ENCODE peak calls at places on chromosomes 11 and 22, in nine cellular contexts. H is aorta, B is psoas muscle, C is gastrocnemius medialis, A is suprapubic skin, J is mammary epithelial cell, U is lower lobe of right lung, N is upper lobe of right lung, D is colonic mucosa. Q is an unnamed sample. For H3K9me3 and H3K27me3, the result is how much of the 10 kb centered on the place peaks cover.

GRCh38 chr11:130516175-130516867 is 67.9 kb downstream of the ADAMTS15 start:
- DNase-seq in D (no peak), U (no peak), A (no peak), C (no peak), H (no peak), N (no peak), B (no peak), J (no peak), Q (no peak)

GRCh38 chr22:25208743-25209505 is 9.3 kb downstream of the CRYBB3 start:
- DNase-seq in N (no peak), B (no peak), U (no peak), D (no peak), H (no peak), A (no peak), J (no peak), C (no peak), Q (no peak)

GRCh38 chr11:94597896-94598295 is 30.7 kb downstream of the PIWIL4 start:
- DNase-seq in B (no peak), D (no peak), N (no peak), U (no peak), A (no peak), C (no peak), H (no peak), J (no peak), Q (no peak)

GRCh38 chr11:29208117-29208516 is 808.7 kb downstream of the KCNA4 start:
- DNase-seq in U (no peak), A (no peak), N (no peak), B (no peak), C (no peak), H (no peak), D (no peak), J (no peak), Q (no peak)

GRCh38 chr22:26057731-26058130 is 111.5 kb upstream of the SEZ6L start:
- DNase-seq in N (no peak), A (no peak), D (no peak), H (no peak), J (no peak), U (no peak), B (no peak), C (no peak), Q (no peak)

GRCh38 chr11:119195680-119196079 is 10.4 kb downstream of the NHERF4 start:
- DNase-seq in C (no peak), A (no peak), U (peak), D (peak), B (no peak), H (peak), N (peak), J (peak), Q (peak)

GRCh38 chr11:4095509-4096230 is 1.1 kb downstream of the RRM1 start:
- DNase-seq in A (no peak), J (peak), B (no peak), D (no peak), C (no peak), U (no peak), H (no peak), N (no peak), Q (no peak)

GRCh38 chr11:114209343-114209742 is 86.9 kb upstream of the NNMT start:
- DNase-seq in D (no peak), C (no peak), H (no peak), N (no peak), A (no peak), J (no peak), B (no peak), U (no peak), Q (no peak)

GRCh38 chr11:42013656-42014201 is 554.3 kb upstream of the LRRC4C start:
- DNase-seq in U (no peak), J (peak), N (no peak), B (no peak), H (no peak), C (no peak), A (no peak), D (no peak), Q (no peak)

GRCh38 chr11:124987096-124987495 is 33.1 kb downstream of the CCDC15 start:
- DNase-seq in D (no peak), N (no peak), C (no peak), A (no peak), B (no peak), U (no peak), J (no peak), H (no peak), Q (no peak)

GRCh38 chr11:36540998-36541397 is 26.8 kb upstream of the RAG1 start:
- DNase-seq in J (peak), U (no peak), C (peak), N (no peak), A (no peak), H (no peak), B (no peak), D (peak), Q (peak)

GRCh38 chr22:19767427-19768380 is 7.1 kb downstream of the TBX1 start:
- DNase-seq in D (no peak), N (no peak), C (no peak), B (peak), A (no peak), J (no peak), H (no peak), U (no peak), Q (no peak)

GRCh38 chr22:22536916-22537315 is 16.8 kb upstream of the ZNF280A start:
- DNase-seq in D (no peak), J (no peak), A (no peak), N (no peak), U (no peak), H (no peak), B (no peak), C (no peak), Q (no peak)

GRCh38 chr11:121757480-121758125 is 304.8 kb upstream of the SORL1-AS1 start:
- DNase-seq in D (no peak), U (no peak), J (peak), B (no peak), C (no peak), A (no peak), N (no peak), H (no peak), Q (no peak)

GRCh38 chr11:35304393-35304790 is 115.0 kb downstream of the SLC1A2 start:
- DNase-seq in B (no peak), D (no peak), J (peak), H (no peak), A (no peak), C (no peak), N (no peak), U (no peak), Q (peak)

GRCh38 chr11:43937434-43938411 is 4.7 kb upstream of the C11orf96 start:
- DNase-seq in U (no peak), N (no peak), B (no peak), C (no peak), H (peak), D (no peak), A (peak), J (peak), Q (no peak)

GRCh38 chr11:55714982-55715888 is 53.2 kb downstream of the OR4C6 start:
- DNase-seq in B (no peak), H (no peak), A (no peak), U (no peak), D (no peak), C (no peak), J (no peak), N (no peak), Q (peak)

GRCh38 chr11:130148927-130149326 is 10.7 kb upstream of the ST14 start:
- DNase-seq in A (no peak), C (no peak), B (no peak), U (no peak), H (no peak), N (no peak), J (no peak), D (no peak), Q (no peak)

GRCh38 chr22:38696606-38697005 is 4.1 kb downstream of the JOSD1 start:
- DNase-seq in U (no peak), J (peak), D (no peak), N (no peak), H (no peak), C (no peak), A (no peak), B (no peak), Q (peak)

GRCh38 chr11:3865388-3866193 is 10.1 kb downstream of the STIM1 start:
- DNase-seq in J (peak), A (no peak), N (no peak), C (no peak), H (no peak), B (no peak), D (no peak), U (no peak), Q (no peak)

GRCh38 chr11:101721270-101721669 is 137.5 kb upstream of the TRPC6 start:
- DNase-seq in B (no peak), J (peak), D (no peak), U (no peak), H (no peak), C (no peak), N (no peak), A (no peak), Q (peak)

GRCh38 chr22:38824587-38824986 is 19.2 kb downstream of the NPTXR start:
- DNase-seq in H (peak), D (peak), U (peak), C (no peak), J (peak), A (no peak), N (no peak), B (no peak), Q (peak)

GRCh38 chr11:18754308-18754707 is 28.3 kb upstream of the IGSF22 start:
- DNase-seq in A (no peak), H (no peak), N (no peak), D (no peak), J (peak), C (no peak), B (no peak), U (no peak), Q (peak)

GRCh38 chr22:38834215-38834953 is 9.4 kb downstream of the NPTXR start:
- DNase-seq in J (no peak), B (peak), H (peak), C (no peak), U (peak), N (peak), D (no peak), A (no peak), Q (no peak)

GRCh38 chr22:38273135-38273761 is 438 bp upstream of the TMEM184B start:
- DNase-seq in J (no peak), C (no peak), B (no peak), N (no peak), A (no peak), H (no peak), D (no peak), U (no peak), Q (no peak)

GRCh38 chr11:120694706-120695105 is 183.2 kb downstream of the GRIK4 start:
- DNase-seq in B (no peak), C (no peak), N (no peak), J (no peak), A (no peak), D (no peak), U (no peak), H (no peak), Q (no peak)

GRCh38 chr11:64086263-64086938 is 50.7 kb downstream of the FLRT1 start:
- DNase-seq in A (no peak), J (no peak), C (peak), N (no peak), H (no peak), B (peak), D (peak), U (no peak), Q (no peak)

GRCh38 chr11:111871693-111872161 is 346 bp upstream of the ALG9 start:
- DNase-seq in H (no peak), B (no peak), D (no peak), J (no peak), A (no peak), U (no peak), N (no peak), C (no peak), Q (no peak)

GRCh38 chr22:47355776-47356432 is 593.5 kb downstream of the TBC1D22A start:
- DNase-seq in B (peak), D (no peak), C (no peak), N (no peak), U (no peak), H (no peak), A (no peak), J (no peak), Q (no peak)
- H3K9me3 ChIP-seq in B (under half), D (under half), C (under half), N (under half), U (under half), H (under half), A (under half), J (under half), Q (under half)

GRCh38 chr11:69840371-69841169 is 21.4 kb upstream of the FGF3 start:
- DNase-seq in D (no peak), H (peak), C (no peak), A (no peak), N (no peak), B (no peak), U (peak), J (peak), Q (peak)
- H3K27me3 ChIP-seq in D (under half), H (under half), C (under half), A (under half), N (under half), B (under half), U (under half), J (under half), Q (under half)

GRCh38 chr22:28903719-28904118 is 20.3 kb downstream of the ZNRF3 start:
- DNase-seq in D (no peak), B (no peak), H (peak), N (no peak), A (no peak), C (no peak), U (no peak), J (no peak), Q (no peak)
- H3K4me3 ChIP-seq in D (no peak), B (no peak), H (no peak), N (no peak), A (no peak), C (no peak), U (no peak), J (no peak), Q (no peak)

DNA sequence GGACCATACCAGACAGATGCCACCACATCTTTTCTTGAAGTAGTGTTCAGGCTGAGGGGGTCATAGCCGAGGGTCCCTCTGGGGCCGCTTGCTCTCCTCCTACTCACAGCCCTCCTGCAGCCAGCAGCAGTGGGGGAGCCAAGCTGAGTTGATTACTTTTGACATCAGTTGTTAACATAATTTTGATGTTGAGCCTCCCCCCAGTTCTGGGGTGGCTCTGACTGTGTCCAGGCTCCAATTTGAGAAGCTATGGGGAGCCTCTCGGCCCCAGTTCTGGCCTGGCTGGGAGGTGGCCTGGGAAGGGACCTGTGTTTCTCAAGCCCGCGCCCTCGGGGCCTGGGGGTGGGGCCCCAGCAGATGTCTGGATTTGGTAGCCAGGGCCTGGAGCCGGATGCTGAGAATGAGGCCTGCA is 48.0 kb downstream of the KCNQ1OT1 start:
- DNase-seq in J (no peak), A (peak), N (peak), B (peak), U (no peak), H (no peak), D (no peak), C (no peak), Q (no peak)
- H3K9me3 ChIP-seq in J (under half), A (under half), N (under half), B (under half), U (under half), H (under half), D (under half), C (under half), Q (under half)

DNA sequence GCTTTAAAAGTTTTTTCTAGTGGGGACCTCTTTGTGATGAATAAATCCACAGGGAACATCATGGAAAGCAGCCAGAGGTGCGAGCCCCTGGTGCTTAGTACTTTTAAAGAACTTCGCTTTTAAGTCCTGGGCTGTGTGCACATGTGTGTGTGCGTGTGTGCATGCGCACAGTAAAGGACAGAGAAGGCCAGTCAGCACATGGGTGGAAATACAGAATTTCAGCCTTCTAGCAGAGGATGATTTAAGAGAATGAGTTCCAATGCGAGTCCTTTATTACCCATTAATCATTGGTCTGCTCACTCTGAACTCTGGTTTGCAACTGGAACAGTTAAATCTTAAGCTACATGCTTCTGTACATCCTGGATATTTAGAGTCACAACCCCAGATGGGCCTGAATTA is 18.9 kb downstream of the TEAD1 start:
- DNase-seq in H (no peak), U (no peak), N (no peak), C (peak), D (no peak), B (no peak), A (no peak), J (no peak), Q (no peak)
- H3K27me3 ChIP-seq in H (under half), U (under half), N (under half), C (under half), D (under half), B (under half), A (under half), J (under half), Q (under half)

DNA sequence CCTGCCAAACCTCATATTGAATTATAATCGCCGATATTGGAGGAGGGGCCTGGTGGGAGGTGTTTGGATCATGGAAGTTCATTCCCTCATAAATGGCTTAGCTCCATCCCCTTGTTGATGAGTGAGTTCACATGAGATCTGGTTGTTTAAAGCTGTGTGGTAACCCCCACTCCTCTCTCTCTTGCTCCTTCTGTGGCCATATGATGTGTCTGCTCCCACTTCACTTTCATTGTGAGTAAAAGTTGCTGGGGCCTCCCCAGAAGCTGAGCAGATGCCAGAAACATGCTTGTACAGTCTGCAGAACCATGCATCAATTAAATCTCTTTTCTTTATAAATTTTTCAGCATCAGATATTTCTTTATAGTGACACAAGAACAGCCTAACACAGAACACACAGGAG is 929.0 kb upstream of the FAT3 start:
- DNase-seq in N (no peak), H (no peak), C (no peak), U (no peak), B (no peak), A (no peak), D (no peak), J (no peak), Q (no peak)
- H3K4me3 ChIP-seq in N (no peak), H (no peak), C (no peak), U (no peak), B (no peak), A (no peak), D (no peak), J (no peak), Q (no peak)

GRCh38 chr22:35883028-35883620 is 145.5 kb downstream of the RBFOX2 start:
- DNase-seq in A (no peak), H (no peak), C (peak), D (no peak), B (no peak), N (no peak), J (peak), U (no peak), Q (peak)
- H3K9me3 ChIP-seq in A (under half), H (under half), C (under half), D (under half), B (under half), N (under half), J (under half), U (under half), Q (under half)

GRCh38 chr11:128544625-128545024 is 42.7 kb downstream of the ETS1 start:
- DNase-seq in N (no peak), J (no peak), C (no peak), U (no peak), A (no peak), H (no peak), B (no peak), D (no peak), Q (no peak)
- H3K27me3 ChIP-seq in N (under half), J (under half), C (under half), U (under half), A (under half), H (under half), B (under half), D (under half), Q (under half)

GRCh38 chr11:60831143-60831500 is 10.8 kb upstream of the CCDC86 start:
- DNase-seq in C (peak), U (peak), B (peak), A (peak), H (peak), D (peak), N (peak), J (peak), Q (peak)

GRCh38 chr11:60825790-60826189 is 16.1 kb upstream of the CCDC86 start:
- DNase-seq in U (no peak), N (no peak), C (no peak), J (no peak), A (no peak), H (no peak), B (peak), D (no peak), Q (no peak)

GRCh38 chr11:60834742-60835141 is 7.2 kb upstream of the CCDC86 start:
- DNase-seq in H (no peak), D (no peak), J (no peak), N (no peak), C (no peak), B (no peak), A (no peak), U (no peak), Q (no peak)

GRCh38 chr11:60831501-60832079 is 10.3 kb upstream of the CCDC86 start:
- DNase-seq in U (no peak), B (no peak), J (peak), H (no peak), D (no peak), C (no peak), N (no peak), A (no peak), Q (peak)

GRCh38 chr11:60830478-60831142 is 11.3 kb upstream of the CCDC86 start:
- DNase-seq in H (no peak), U (no peak), C (no peak), A (no peak), J (peak), D (no peak), N (no peak), B (no peak), Q (no peak)
- H3K4me3 ChIP-seq in H (no peak), U (no peak), C (no peak), A (no peak), J (no peak), D (no peak), N (no peak), B (no peak), Q (no peak)

DNA sequence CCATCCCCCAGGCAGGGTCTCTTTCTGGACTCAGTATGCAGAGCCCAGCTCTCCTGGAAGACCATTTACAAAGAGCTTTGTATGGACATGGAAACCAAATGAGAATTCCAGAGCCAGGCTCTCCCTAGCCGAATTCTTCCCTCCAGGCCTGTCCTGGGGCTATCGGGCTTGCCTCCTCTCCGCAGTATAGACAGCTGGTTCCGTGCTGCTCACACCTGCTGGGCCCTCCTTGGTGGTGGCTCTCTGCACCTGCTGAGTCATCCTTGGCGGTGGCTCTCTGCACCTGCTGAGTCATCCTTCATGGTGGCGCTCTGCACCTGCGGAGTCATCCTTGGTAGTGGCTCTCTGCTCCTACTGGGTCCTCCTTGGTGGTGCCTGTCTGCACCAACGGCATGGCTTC is 743.5 kb downstream of the BRD1 start:
- DNase-seq in H (no peak), U (no peak), B (peak), D (no peak), N (peak), A (no peak), C (no peak), J (no peak), Q (no peak)
- H3K9me3 ChIP-seq in H (under half), U (under half), B (under half), D (under half), N (under half), A (under half), C (under half), J (half or more), Q (under half)